ENCODE peak calls at places on chromosomes 4 and X, in five cellular contexts. Y is neuronal stem cell, S is astrocyte, F is IMR-90, B is HCT116. L is an unnamed sample.

GRCh38 chr4:8044699-8045098 is 105.0 kb upstream of the AFAP1 start:
- DNase-seq in S (no peak), Y (no peak), F (no peak), B (no peak), L (no peak)

GRCh38 chr4:87497141-87497540 is 32.0 kb downstream of the SPARCL1 start:
- DNase-seq in B (no peak), S (no peak), Y (no peak), F (no peak), L (no peak)

GRCh38 chrX:3548743-3549441 is 164.6 kb downstream of the PRKX start:
- DNase-seq in F (peak; percentile 79), Y (peak; percentile 0), S (peak; percentile 62), B (peak; percentile 7), L (peak; percentile 34)

GRCh38 chr4:94489075-94489474 is 37.3 kb downstream of the PDLIM5 start:
- DNase-seq in S (no peak), Y (no peak), B (no peak), F (no peak), L (no peak)

GRCh38 chrX:80808160-80808735 is 1.4 kb downstream of the BRWD3 start:
- DNase-seq in S (peak; percentile 55), Y (peak; percentile 51), B (peak; percentile 64), F (peak; percentile 67), L (peak; percentile 71)

GRCh38 chrX:40008841-40009461 is 88.8 kb downstream of the BCOR start:
- DNase-seq in S (no peak), Y (no peak), B (no peak), F (no peak), L (no peak)

GRCh38 chrX:4655743-4656142 is 942.3 kb upstream of the PRKX start:
- DNase-seq in B (no peak), F (no peak), Y (no peak), S (no peak), L (peak; percentile 78)

GRCh38 chr4:172411180-172411579 is 598.0 kb downstream of the GALNTL6 start:
- DNase-seq in B (no peak), S (no peak), Y (no peak), F (no peak), L (peak; percentile 12)

GRCh38 chr4:31360786-31361185 is 640.6 kb downstream of the PCDH7 start:
- DNase-seq in F (peak; percentile 64), Y (no peak), B (no peak), S (peak; percentile 74), L (no peak)

GRCh38 chrX:134173541-134174272 is 63.3 kb upstream of the CCDC160 start:
- DNase-seq in F (no peak), Y (no peak), S (no peak), B (no peak), L (no peak)

GRCh38 chr4:100929135-100929534 is 411.3 kb upstream of the EMCN start:
- DNase-seq in B (no peak), S (no peak), Y (no peak), F (no peak), L (no peak)

GRCh38 chr4:160423879-160424451 is 1321.1 kb downstream of the RAPGEF2 start:
- DNase-seq in B (no peak), S (peak; percentile 15), Y (no peak), F (no peak), L (peak; percentile 46)

GRCh38 chr4:7987148-7987989 is 47.7 kb upstream of the AFAP1 start:
- DNase-seq in B (peak; percentile 65), S (peak; percentile 40), Y (peak; percentile 69), F (peak; percentile 77), L (peak; percentile 59)

GRCh38 chr4:25767877-25768475 is 94.8 kb downstream of the SEL1L3 start:
- DNase-seq in S (peak; percentile 44), F (peak; percentile 79), Y (peak; percentile 72), B (peak; percentile 37), L (peak; percentile 43)

GRCh38 chrX:154654925-154655324 is 1.5 kb upstream of the CTAG2 start:
- DNase-seq in B (no peak), S (no peak), F (no peak), Y (no peak), L (no peak)

GRCh38 chr4:31692407-31692940 is 972.3 kb downstream of the PCDH7 start:
- DNase-seq in F (no peak), B (peak; percentile 8), S (no peak), Y (no peak), L (no peak)

GRCh38 chr4:186592961-186593586 is 37.7 kb upstream of the MTNR1A start:
- DNase-seq in Y (no peak), F (no peak), B (no peak), S (no peak), L (no peak)

GRCh38 chrX:38816158-38816557 is 14.9 kb downstream of the MID1IP1 start:
- DNase-seq in B (no peak), S (no peak), Y (no peak), F (no peak), L (no peak)

GRCh38 chr4:2290488-2290887 is 28.6 kb upstream of the MXD4 start:
- DNase-seq in F (no peak), B (no peak), S (no peak), Y (no peak), L (no peak)

GRCh38 chr4:2292679-2293108 is 30.8 kb upstream of the MXD4 start:
- DNase-seq in S (peak; percentile 74), F (peak; percentile 75), Y (no peak), B (no peak), L (no peak)

GRCh38 chr4:2289955-2290333 is 28.0 kb upstream of the MXD4 start:
- DNase-seq in S (no peak), F (no peak), Y (no peak), B (no peak), L (no peak)

GRCh38 chr4:2291705-2292651 is 30.1 kb upstream of the MXD4 start:
- DNase-seq in S (no peak), B (no peak), Y (no peak), F (no peak), L (no peak)

DNA sequence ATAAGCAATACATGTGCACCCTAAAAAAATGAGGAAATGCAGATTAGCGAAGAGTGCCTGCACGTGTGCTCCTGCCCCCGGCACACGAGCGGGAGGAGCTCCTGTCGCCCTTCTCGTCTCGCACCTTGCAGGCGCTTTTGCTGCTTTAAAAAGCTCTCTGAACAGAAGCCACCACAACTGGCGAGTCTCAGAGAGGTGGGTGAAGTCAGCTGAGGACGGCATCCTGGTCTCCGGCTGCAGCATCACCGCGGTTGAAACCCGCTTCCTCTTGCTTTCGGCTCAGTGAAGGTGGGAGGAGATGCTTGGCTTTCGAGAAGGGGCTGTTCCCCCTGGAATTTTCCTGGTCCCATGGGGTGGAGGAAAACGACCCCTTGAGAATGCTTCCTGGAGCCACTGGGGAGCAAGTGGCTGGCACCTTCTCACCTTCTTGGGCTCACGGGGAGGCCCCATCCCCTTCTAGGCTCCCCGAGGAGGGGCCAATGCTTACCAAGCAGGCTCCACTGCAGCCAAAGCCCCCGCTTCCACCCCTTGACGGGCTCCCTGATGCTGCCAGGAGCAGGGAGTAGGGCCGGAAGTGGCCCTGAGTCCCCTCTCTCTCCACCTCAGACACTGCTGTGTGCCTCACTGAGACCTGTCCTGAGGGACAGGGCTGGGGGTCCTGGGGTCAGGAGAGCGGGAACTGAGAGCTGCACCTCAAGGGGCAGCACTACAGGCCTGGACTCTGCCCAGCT is 29.2 kb upstream of the MXD4 start:
- DNase-seq in F (no peak), B (no peak), Y (no peak), S (no peak), L (no peak)
- H2AFZ ChIP-seq in F (peak overlapping the region; percentile 21), B (no peak overlapping the region), Y (peak overlapping the region; percentile 17), S (no peak overlapping the region), L (no peak overlapping the region)

DNA sequence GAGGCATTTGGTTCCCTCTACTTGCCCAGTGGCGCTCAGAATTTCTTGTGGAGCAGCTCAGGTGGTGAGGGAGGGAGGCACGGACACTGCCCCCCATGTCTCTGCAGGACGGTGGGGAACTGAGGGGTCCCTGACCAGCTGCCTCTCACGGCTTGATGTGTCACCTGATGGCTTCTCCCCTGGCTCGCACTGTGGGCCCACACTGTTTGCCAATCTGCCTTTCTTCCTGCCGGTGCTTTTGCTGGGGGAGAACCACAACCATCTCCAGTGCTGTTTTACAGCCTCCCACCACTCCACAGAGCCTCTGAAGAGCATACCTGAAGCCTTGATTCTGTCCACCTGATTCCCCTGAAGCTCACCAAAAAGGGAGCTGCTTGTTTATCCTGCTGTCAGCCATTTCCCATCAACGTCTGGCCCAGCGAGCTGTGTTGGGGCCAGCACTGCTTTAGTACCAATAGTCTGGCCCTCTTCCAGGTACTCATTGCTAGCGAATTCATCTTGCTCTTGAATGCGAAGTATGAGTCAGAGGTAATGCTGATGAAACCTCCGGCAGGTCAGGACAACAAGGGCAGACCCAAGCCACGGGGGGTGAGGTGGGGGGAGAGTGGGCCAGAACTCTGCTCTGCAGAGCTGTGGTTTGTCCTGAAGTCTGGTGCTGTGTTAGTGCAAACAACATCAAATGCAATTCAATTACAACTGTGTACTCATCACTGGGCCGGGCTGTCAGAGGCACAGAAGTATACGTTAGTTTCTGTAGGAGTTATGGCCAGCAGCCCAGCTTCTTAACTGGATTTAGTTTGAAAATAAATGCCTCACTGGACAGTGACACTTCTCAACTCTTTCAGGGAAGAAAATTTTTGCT is 208.3 kb upstream of the JADE1 start:
- DNase-seq in Y (no peak), B (peak; percentile 77), S (peak; percentile 96), F (peak; percentile 97), L (peak; percentile 92)
- H3K27ac ChIP-seq in Y (no peak overlapping the region), B (peak overlapping the region; percentile 17), S (peak overlapping the region; percentile 63), F (peak overlapping the region; percentile 52), L (peak overlapping the region; percentile 8)

GRCh38 chr4:4343038-4343437 is 43.9 kb upstream of the NSG1 start:
- DNase-seq in F (no peak), Y (no peak), S (no peak), B (no peak), L (no peak)

GRCh38 chr4:4347585-4347984 is 39.3 kb upstream of the NSG1 start:
- DNase-seq in S (no peak), F (no peak), Y (no peak), B (no peak), L (no peak)

GRCh38 chr4:4341861-4342650 is 44.8 kb upstream of the NSG1 start:
- DNase-seq in B (no peak), Y (no peak), S (no peak), F (no peak), L (no peak)

GRCh38 chr4:4349902-4350301 is 37.0 kb upstream of the NSG1 start:
- DNase-seq in Y (no peak), F (no peak), S (no peak), B (no peak), L (no peak)

DNA sequence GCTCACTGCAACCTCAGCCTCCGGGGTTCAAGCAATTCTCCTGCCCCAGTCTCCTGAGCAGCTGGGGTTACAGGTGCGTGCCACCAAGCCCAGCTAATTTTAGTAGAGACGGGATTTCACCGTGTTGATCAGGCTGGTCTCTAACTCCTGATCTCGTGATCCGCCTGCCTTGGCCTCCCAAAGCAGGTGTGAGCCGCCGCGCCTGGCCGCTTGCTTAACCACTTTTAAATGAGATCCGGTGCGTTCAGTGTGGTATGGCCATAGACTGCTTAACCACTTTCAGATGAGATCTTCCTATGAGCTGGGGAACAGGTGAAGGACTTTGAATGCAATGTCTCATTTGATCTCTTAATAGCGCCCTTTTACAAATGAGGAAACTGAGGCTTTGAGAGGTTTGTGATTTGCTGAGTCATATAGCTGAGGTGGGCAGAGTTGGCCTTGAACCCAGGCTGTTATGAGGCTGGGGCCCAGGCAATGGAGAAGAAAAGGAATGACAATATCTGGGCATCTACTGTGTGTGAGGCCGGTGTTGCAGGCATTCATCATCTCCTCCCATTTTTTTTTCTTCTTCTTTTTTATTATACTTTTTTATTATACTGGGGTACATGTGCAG is 41.9 kb upstream of the NSG1 start:
- DNase-seq in F (no peak), Y (no peak), B (no peak), S (no peak), L (no peak)
- H3K4me2 ChIP-seq in F (no peak overlapping the region), Y (no peak overlapping the region), B (no peak overlapping the region), S (no peak overlapping the region), L (no peak overlapping the region)

DNA sequence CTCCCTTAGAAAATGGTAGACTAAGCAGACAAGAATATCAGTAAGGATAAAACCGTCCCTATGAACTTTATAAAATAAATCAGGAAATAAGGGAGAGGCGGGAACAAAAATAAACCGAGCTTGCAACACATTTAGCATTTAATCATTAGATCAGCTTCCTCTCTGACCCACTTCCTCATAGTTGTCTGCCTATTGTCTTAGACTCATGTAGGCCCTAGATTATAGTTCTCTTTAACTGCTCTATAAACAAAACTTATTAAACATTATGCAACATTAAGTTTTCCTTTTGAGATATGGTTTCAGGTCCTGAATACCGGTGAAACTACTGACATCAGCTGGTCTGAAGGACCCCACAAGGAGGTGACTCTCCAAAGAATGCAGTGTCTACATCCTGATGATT is 15.8 kb upstream of the SRD5A3 start:
- DNase-seq in F (no peak), B (no peak), S (no peak), Y (no peak), L (no peak)
- H2AFZ ChIP-seq in F (no peak overlapping the region), B (no peak overlapping the region), S (no peak overlapping the region), Y (no peak overlapping the region), L (no peak overlapping the region)

L was measured in mammary epithelial cell.